ENCODE peak calls at places on chromosomes 2 and 18, in eight cellular contexts. T is cardiac muscle cell, R is suprapubic skin, B is IMR-90, L is body of pancreas, I is neural progenitor cell, C is HepG2, K is upper lobe of left lung. V is an unnamed sample.
A peak's percentile ranks its signal among the peaks of the same experiment; 100 is the strongest.

GRCh38 chr2:227460079-227460485 is 11.9 kb upstream of the AGFG1 start:
- DNase-seq in L (no peak), K (peak; percentile 57), T (no peak), B (peak; percentile 65), C (no peak), R (no peak), I (no peak), V (no peak)

GRCh38 chr2:37523861-37524362 is 147.5 kb downstream of the CDC42EP3 start:
- DNase-seq in T (no peak), I (no peak), C (no peak), K (no peak), B (peak; percentile 82), R (no peak), L (no peak), V (peak; percentile 4)

GRCh38 chr18:38565513-38565912 is 999.9 kb upstream of the CELF4 start:
- DNase-seq in R (no peak), L (no peak), K (no peak), I (no peak), B (no peak), C (no peak), T (no peak), V (no peak)

GRCh38 chr2:18149660-18150246 is 271.3 kb downstream of the KCNS3 start:
- DNase-seq in T (peak; percentile 70), C (peak; percentile 31), R (no peak), I (peak; percentile 73), L (no peak), K (no peak), B (peak; percentile 63), V (peak; percentile 44)

GRCh38 chr2:39918886-39919285 is 139.8 kb upstream of the THUMPD2 start:
- DNase-seq in R (no peak), I (no peak), B (no peak), T (no peak), L (no peak), K (no peak), C (no peak), V (no peak)

GRCh38 chr18:69580107-69580506 is 179.4 kb downstream of the DOK6 start:
- DNase-seq in I (no peak), R (no peak), K (no peak), C (peak; percentile 1), T (no peak), B (peak; percentile 28), L (no peak), V (no peak)

GRCh38 chr2:183243760-183244159 is 119.5 kb downstream of the NUP35 start:
- DNase-seq in T (no peak), L (no peak), C (no peak), K (no peak), I (no peak), B (no peak), R (no peak), V (peak; percentile 30)

GRCh38 chr2:171319164-171319810 is 114.5 kb downstream of the METTL8 start:
- DNase-seq in T (no peak), B (peak; percentile 68), C (no peak), R (no peak), I (peak; percentile 13), K (no peak), L (no peak), V (no peak)

DNA sequence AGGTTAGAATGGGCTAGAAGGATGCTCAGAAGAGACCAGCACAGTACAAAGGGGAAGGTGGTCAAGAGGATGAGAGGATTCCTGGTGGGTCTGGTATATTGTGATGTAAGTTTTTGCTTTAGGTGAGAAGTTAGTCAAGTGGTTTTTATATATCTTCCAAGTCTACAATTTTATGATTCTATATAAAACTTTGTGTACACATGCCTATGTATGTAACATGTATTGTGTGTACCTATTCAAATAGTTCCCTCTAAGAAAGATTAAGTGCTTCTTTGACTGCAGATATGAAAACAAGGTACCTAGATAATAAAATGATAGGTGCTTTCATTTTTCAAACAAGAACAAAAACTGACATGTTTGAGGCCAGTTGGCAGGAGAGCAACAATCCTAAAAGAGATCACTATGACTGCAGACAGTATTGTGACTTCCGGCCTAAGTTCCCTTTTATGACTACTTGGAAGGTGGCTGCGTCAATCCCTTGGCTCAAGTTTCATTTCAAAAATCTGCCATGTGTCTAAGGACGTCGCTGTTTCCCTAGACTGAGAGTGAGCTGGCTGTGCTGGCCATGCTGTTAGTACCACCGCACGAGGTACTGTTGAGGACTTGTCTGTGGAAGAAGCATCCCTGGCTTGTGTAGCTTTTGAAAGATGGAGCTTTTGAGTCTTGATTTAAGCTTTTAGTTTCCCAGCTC is 123.1 kb downstream of the PRPF40A start:
- DNase-seq in R (peak; percentile 67), K (no peak), T (no peak), L (peak; percentile 9), B (no peak), I (no peak), C (no peak), V (no peak)
- TF ChIP-seq CTCF in R (no peak), K (no peak), T (no peak), L (no peak), B (no peak), I (no peak), C (no peak), V (no peak)

DNA sequence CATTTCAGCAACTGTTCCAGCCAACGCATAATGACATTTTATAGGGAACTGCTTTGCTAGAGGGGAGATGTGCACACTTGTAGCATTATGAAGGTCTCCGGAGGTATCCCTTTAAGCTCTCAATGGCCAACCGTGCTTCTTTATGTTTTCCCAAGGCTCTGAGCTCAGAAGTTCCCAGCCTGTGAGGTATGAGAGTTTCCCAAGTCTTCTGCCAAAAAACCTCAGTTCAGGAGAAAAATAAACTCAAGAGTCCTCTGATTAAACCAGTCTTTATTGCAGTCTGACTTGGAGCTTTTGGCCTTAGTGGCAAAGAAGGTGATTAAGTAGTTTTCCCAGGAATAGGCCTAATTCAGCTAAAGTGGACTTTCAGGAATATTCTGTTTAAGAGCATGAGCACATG is 35.4 kb upstream of the ZNF532 start:
- DNase-seq in B (peak; percentile 31), R (no peak), L (no peak), I (no peak), K (no peak), C (no peak), T (no peak), V (no peak)
- H3K27ac ChIP-seq in B (no peak overlapping the region), R (no peak overlapping the region), L (no peak overlapping the region), I (no peak overlapping the region), K (no peak overlapping the region), C (no peak overlapping the region), T (no peak overlapping the region), V (no peak overlapping the region)

GRCh38 chr2:148967484-148967883 is 71.0 kb upstream of the LYPD6B start:
- DNase-seq in R (no peak), B (peak; percentile 5), C (no peak), I (peak; percentile 18), L (no peak), T (no peak), K (no peak), V (no peak)

GRCh38 chr2:148965596-148966431 is 72.7 kb upstream of the LYPD6B start:
- DNase-seq in T (peak; percentile 46), K (no peak), L (no peak), R (no peak), C (no peak), I (no peak), B (no peak), V (no peak)

GRCh38 chr2:148968776-148969175 is 69.7 kb upstream of the LYPD6B start:
- DNase-seq in R (no peak), T (no peak), B (no peak), I (peak; percentile 24), C (no peak), L (no peak), K (no peak), V (no peak)

GRCh38 chr2:148966432-148966758 is 72.1 kb upstream of the LYPD6B start:
- DNase-seq in K (no peak), C (no peak), B (no peak), I (no peak), L (no peak), R (no peak), T (no peak), V (no peak)

GRCh38 chr2:148967056-148967455 is 71.4 kb upstream of the LYPD6B start:
- DNase-seq in I (no peak), B (no peak), C (no peak), R (no peak), T (no peak), L (no peak), K (no peak), V (no peak)
- TF ChIP-seq CTCF in I (no peak), B (no peak), C (no peak), R (no peak), T (no peak), L (no peak), K (no peak), V (no peak)

DNA sequence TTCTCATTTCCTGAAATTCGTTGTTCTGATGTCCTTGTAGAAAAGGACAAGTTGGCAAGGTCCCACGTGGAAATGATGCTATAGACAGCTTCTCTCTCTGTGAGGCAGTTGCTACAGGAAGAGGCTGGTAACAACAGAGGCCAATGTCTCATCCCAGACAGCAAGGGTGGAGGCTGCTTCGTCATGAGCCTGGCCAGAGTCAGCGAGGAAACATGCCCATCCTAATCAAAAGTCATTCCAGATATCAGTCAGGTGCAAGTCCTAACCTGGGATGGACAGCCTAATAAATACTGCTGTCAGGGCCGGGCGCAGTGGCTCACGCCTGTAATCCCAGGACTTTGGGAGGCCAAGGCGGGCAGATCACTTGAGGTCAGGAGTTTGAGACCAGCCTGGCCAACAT is 6.4 kb upstream of the SMAD7 start:
- DNase-seq in T (no peak), C (no peak), R (no peak), L (no peak), I (no peak), B (no peak), K (no peak), V (no peak)
- H3K27ac ChIP-seq in T (no peak overlapping the region), C (no peak overlapping the region), R (peak overlapping the region; percentile 84), L (no peak overlapping the region), I (no peak overlapping the region), B (peak overlapping the region; percentile 24), K (peak overlapping the region; percentile 75), V (peak overlapping the region; percentile 76)

GRCh38 chr2:95325590-95326432 is 28.7 kb downstream of the KCNIP3 start:
- DNase-seq in B (no peak), K (no peak), L (no peak), I (no peak), T (no peak), R (no peak), C (no peak), V (no peak)

GRCh38 chr2:95325026-95325425 is 27.9 kb downstream of the KCNIP3 start:
- DNase-seq in K (peak; percentile 55), T (no peak), C (no peak), B (no peak), I (no peak), L (no peak), R (no peak), V (no peak)

GRCh38 chr2:95320986-95321767 is 24.0 kb downstream of the KCNIP3 start:
- DNase-seq in B (no peak), T (no peak), R (no peak), L (no peak), C (no peak), K (peak; percentile 37), I (no peak), V (no peak)

GRCh38 chr2:95326433-95327140 is 29.4 kb downstream of the KCNIP3 start:
- DNase-seq in B (no peak), C (no peak), T (no peak), R (no peak), I (no peak), L (no peak), K (peak; percentile 79), V (no peak)

GRCh38 chr2:95323347-95324155 is 26.4 kb downstream of the KCNIP3 start:
- DNase-seq in R (no peak), K (peak; percentile 63), B (no peak), C (peak; percentile 25), I (peak; percentile 52), T (peak; percentile 42), L (peak; percentile 54), V (peak; percentile 75)
- TF ChIP-seq CTCF in R (peak; percentile 73), K (peak; percentile 26), B (no peak), C (peak; percentile 74), I (peak; percentile 45), T (peak; percentile 24), L (peak; percentile 47), V (peak; percentile 72)

V was measured in RWPE1.